ENCODE peak calls at places on chromosomes 2 and 18, in seven cellular contexts. B is cardiac fibroblast; F is CD4-positive, alpha-beta T cell; I is choroid plexus epithelial cell; O is body of pancreas; Z is ovary; G is endodermal cell. N is an unnamed sample.

GRCh38 chr2:235595420-235596010 is 101.7 kb downstream of the AGAP1 start:
- DNase-seq in F (no peak), O (peak), Z (peak), B (peak), I (peak), G (peak), N (peak)

GRCh38 chr18:79583984-79584401 is 95.6 kb upstream of the CTDP1 start:
- DNase-seq in B (no peak), F (no peak), Z (peak), I (no peak), G (peak), O (no peak), N (no peak)

GRCh38 chr2:196927318-196928225 is 1.1 kb upstream of the PGAP1 start:
- DNase-seq in B (peak), O (peak), G (no peak), I (peak), F (peak), Z (peak), N (peak)

GRCh38 chr18:14768241-14768640 is 20.3 kb downstream of the ANKRD30B start:
- DNase-seq in F (no peak), Z (no peak), G (no peak), I (no peak), O (no peak), B (no peak), N (no peak)

GRCh38 chr2:107374261-107374660 is 452.4 kb upstream of the RGPD4 start:
- DNase-seq in F (no peak), B (peak), I (no peak), O (no peak), Z (no peak), G (no peak), N (no peak)

GRCh38 chr2:24077535-24077877 is 1.4 kb upstream of the SF3B6 start:
- DNase-seq in B (no peak), G (no peak), O (no peak), F (no peak), I (no peak), Z (peak), N (no peak)

GRCh38 chr18:53147472-53147871 is 807.5 kb downstream of the DCC start:
- DNase-seq in B (no peak), G (no peak), F (no peak), Z (no peak), O (no peak), I (no peak), N (no peak)

GRCh38 chr18:34631567-34631966 is 78.5 kb upstream of the DTNA start:
- DNase-seq in B (no peak), Z (no peak), F (no peak), O (no peak), I (no peak), G (no peak), N (no peak)

GRCh38 chr18:59041819-59042476 is 97.7 kb upstream of the SEC11C start:
- DNase-seq in O (no peak), I (no peak), G (peak), F (no peak), Z (no peak), B (peak), N (no peak)

GRCh38 chr2:163401481-163401880 is 334.3 kb downstream of the FIGN start:
- DNase-seq in I (peak), Z (peak), O (peak), B (peak), G (no peak), F (no peak), N (peak)

GRCh38 chr2:224973112-224974016 is 68.9 kb downstream of the DOCK10 start:
- DNase-seq in B (no peak), I (no peak), F (no peak), O (no peak), G (no peak), Z (no peak), N (peak)

GRCh38 chr2:112157472-112157871 is 19.3 kb downstream of the FBLN7 start:
- DNase-seq in F (no peak), Z (no peak), I (no peak), O (no peak), G (no peak), B (no peak), N (no peak)

GRCh38 chr2:152587187-152587947 is 129.9 kb downstream of the PRPF40A start:
- DNase-seq in O (no peak), I (peak), Z (no peak), F (no peak), G (no peak), B (no peak), N (no peak)

GRCh38 chr18:79400091-79400590 is 4.4 kb downstream of the NFATC1 start:
- DNase-seq in B (peak), F (peak), O (peak), Z (peak), I (no peak), G (peak), N (no peak)

GRCh38 chr2:227849906-227850305 is 21.5 kb upstream of the DAW1 start:
- DNase-seq in F (no peak), B (peak), I (no peak), O (no peak), G (no peak), Z (no peak), N (peak)

GRCh38 chr2:126882181-126882580 is 16.5 kb upstream of the TEX51 start:
- DNase-seq in Z (no peak), F (no peak), O (no peak), G (no peak), I (no peak), B (no peak), N (no peak)

GRCh38 chr2:128259585-128259984 is 59.1 kb downstream of the HS6ST1 start:
- DNase-seq in O (no peak), G (peak), I (no peak), F (no peak), B (no peak), Z (no peak), N (no peak)
- TF ChIP-seq CTCF in O (no peak), G (no peak), I (no peak), F (no peak), B (no peak), Z (no peak), N (no peak)

DNA sequence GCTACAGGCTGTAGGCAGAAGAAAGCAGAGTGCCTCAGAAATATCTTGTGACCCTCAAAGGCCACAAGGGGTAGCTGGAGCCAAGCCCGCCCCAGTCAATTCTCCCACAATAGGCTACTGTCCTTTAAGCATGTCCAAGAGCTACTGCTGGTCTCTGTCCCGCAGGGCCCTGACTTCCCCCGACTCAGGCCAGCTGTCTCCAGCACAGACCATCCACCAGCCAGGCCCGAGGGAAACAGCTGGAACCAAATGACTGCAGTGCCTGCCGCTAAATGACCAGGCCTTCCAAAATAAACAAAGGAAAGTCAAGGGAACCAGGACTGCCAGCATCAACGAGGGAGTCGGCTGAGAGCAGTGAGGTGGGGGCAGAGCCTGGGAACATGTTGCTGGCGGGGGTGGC is 36.7 kb downstream of the MCFD2 start:
- DNase-seq in O (peak), I (no peak), B (peak), F (no peak), G (peak), Z (no peak), N (no peak)
- TF ChIP-seq CTCF in O (no peak), I (no peak), B (no peak), F (no peak), G (peak), Z (no peak), N (no peak)

GRCh38 chr18:76686737-76687231 is 135.6 kb upstream of the ZNF236 start:
- DNase-seq in I (peak), F (peak), B (peak), O (peak), Z (peak), G (peak), N (peak)

GRCh38 chr18:76688724-76689472 is 133.5 kb upstream of the ZNF236 start:
- DNase-seq in B (no peak), G (no peak), O (no peak), Z (no peak), I (no peak), F (no peak), N (no peak)

GRCh38 chr18:76691800-76692199 is 130.6 kb upstream of the ZNF236 start:
- DNase-seq in G (no peak), F (no peak), B (no peak), I (no peak), O (no peak), Z (peak), N (no peak)

GRCh38 chr18:76687271-76688006 is 134.9 kb upstream of the ZNF236 start:
- DNase-seq in G (no peak), O (peak), B (no peak), I (peak), Z (peak), F (no peak), N (peak)

DNA sequence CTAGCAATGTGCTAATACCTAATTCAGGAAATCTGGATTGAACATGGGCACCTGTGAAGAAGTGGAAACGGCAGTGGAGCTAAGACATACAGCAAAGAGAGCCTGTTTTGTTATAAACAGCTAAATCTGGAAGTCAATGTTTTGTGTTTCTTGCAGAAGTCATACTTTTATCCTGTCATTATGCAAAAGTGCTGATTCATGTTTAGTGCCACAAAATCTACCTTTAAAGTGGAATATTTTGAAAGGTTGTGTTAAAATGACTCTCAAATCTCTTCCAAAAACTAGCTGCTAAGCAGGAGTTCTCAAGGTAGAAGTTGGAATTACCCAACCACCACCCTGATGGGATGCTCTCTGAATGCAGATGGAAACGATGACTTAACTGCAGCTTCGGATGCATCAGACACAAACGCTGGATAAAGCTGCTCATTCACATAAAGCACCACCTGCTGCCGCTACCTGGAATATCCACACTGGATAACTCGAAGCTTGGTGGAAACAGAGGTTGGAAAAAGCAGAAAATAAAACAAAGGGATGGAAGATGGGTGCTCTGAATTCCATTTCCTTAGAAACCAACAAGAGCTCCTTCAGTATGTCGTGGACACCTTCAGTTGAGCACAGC is 132.6 kb upstream of the ZNF236 start:
- DNase-seq in Z (no peak), O (no peak), F (no peak), I (no peak), G (no peak), B (no peak), N (peak)
- TF ChIP-seq CTCF in Z (no peak), O (no peak), F (no peak), I (peak), G (peak), B (no peak), N (no peak)

GRCh38 chr2:177796644-177797415 is 275.7 kb downstream of the PDE11A start:
- DNase-seq in Z (no peak), B (no peak), I (no peak), G (no peak), O (no peak), F (no peak), N (no peak)

GRCh38 chr2:177796011-177796410 is 276.6 kb downstream of the PDE11A start:
- DNase-seq in F (no peak), B (no peak), O (no peak), G (no peak), I (no peak), Z (no peak), N (no peak)

GRCh38 chr2:177797808-177798207 is 274.8 kb downstream of the PDE11A start:
- DNase-seq in I (no peak), Z (no peak), B (no peak), O (no peak), F (no peak), G (peak), N (no peak)

DNA sequence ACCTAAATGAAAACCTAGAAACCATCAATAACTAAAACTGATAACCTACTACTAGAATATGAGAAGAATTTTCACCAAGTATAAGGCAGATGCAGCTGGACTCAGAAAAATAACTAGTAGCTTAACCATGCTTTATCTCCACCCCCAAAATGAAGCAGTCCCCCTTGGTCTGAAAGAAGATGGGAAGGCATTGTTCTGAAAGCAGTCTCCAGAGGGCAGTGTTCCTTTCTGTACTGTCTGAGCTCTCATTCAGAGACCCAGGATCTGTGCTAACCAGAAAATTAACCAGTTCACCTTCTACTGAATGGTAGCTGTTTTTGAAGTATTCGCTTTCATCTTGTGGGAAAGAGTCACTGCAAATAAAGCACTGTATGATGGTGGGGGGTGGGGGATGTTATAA is 273.0 kb downstream of the PDE11A start:
- DNase-seq in F (no peak), Z (no peak), O (no peak), I (peak), G (peak), B (peak), N (peak)
- TF ChIP-seq CTCF in F (peak), Z (no peak), O (no peak), I (peak), G (peak), B (peak), N (peak)

GRCh38 chr2:204051476-204051875 is 114.9 kb downstream of the ICOS start:
- DNase-seq in G (peak), Z (no peak), F (no peak), O (no peak), B (no peak), I (peak), N (peak)
- TF ChIP-seq CTCF in G (peak), Z (no peak), F (peak), O (no peak), B (no peak), I (peak), N (peak)

DNA sequence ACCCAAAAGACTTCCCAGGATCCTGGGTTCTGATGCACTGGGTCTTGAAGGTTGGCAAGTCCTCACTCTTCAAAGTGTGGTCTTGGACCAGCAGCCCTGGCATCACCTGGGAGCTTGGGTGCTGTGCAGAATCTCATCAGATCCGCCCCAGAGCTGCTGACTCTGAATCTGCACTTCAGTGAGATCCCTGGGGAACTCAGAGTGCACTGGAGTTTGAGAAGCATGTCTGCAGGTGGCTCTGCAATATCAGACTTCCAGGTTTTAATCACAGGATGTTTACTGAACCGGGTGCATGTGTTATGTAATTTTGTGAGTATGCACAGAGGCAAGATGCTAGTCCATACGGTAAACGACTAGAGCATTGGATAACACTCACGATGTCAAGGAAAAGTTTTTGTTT is 58.0 kb upstream of the BOD1L2 start:
- DNase-seq in O (no peak), B (no peak), I (no peak), Z (no peak), F (no peak), G (no peak), N (no peak)
- TF ChIP-seq CTCF in O (no peak), B (no peak), I (no peak), Z (no peak), F (no peak), G (no peak), N (no peak)